ENCODE peak calls at places on chromosomes 11 and 22, in four cellular contexts. T, S, K and L are unnamed samples.

GRCh38 chr22:24107668-24108067 is 73.6 kb upstream of the SUSD2 start:
- DNase-seq in T (no peak), S (no peak), K (no peak), L (no peak)

GRCh38 chr11:47523491-47524199 is 29.3 kb downstream of the CELF1 start:
- DNase-seq in T (no peak), S (no peak), K (peak), L (no peak)

GRCh38 chr22:19822301-19823117 is 32.2 kb downstream of the GNB1L start:
- DNase-seq in T (peak), S (peak), K (no peak), L (peak)

GRCh38 chr11:74849525-74850391 is 99.1 kb downstream of the XRRA1 start:
- DNase-seq in T (no peak), S (peak), K (peak), L (no peak)

GRCh38 chr22:47045691-47046410 is 283.4 kb downstream of the TBC1D22A start:
- DNase-seq in T (no peak), S (no peak), K (no peak), L (no peak)

GRCh38 chr11:65060913-65061408 is 2.6 kb upstream of the NAALADL1 start:
- DNase-seq in T (no peak), S (peak), K (peak), L (no peak)

GRCh38 chr11:19767691-19768151 is 55.1 kb downstream of the NAV2 start:
- DNase-seq in T (no peak), S (no peak), K (no peak), L (no peak)

GRCh38 chr11:22389526-22390282 is 51.5 kb downstream of the SLC17A6 start:
- DNase-seq in T (no peak), S (no peak), K (no peak), L (no peak)

GRCh38 chr11:79932612-79933011 is 491.8 kb upstream of the TENM4 start:
- DNase-seq in T (no peak), S (no peak), K (no peak), L (no peak)

GRCh38 chr11:19734171-19734570 is 21.5 kb downstream of the NAV2 start:
- DNase-seq in T (no peak), S (no peak), K (no peak), L (no peak)

GRCh38 chr11:27390959-27391326 is 27.9 kb upstream of the CCDC34 start:
- DNase-seq in T (no peak), S (no peak), K (no peak), L (no peak)

GRCh38 chr11:8351223-8351622 is 87.5 kb upstream of the LMO1 start:
- DNase-seq in T (no peak), S (no peak), K (no peak), L (no peak)

GRCh38 chr11:121575250-121575962 is 122.6 kb upstream of the SORL1-AS1 start:
- DNase-seq in T (no peak), S (no peak), K (no peak), L (no peak)

GRCh38 chr11:105673089-105673488 is 63.2 kb downstream of the GRIA4 start:
- DNase-seq in T (no peak), S (peak), K (peak), L (no peak)

GRCh38 chr11:66418168-66418985 is 2.5 kb upstream of the NPAS4 start:
- DNase-seq in T (peak), S (peak), K (peak), L (no peak)

DNA sequence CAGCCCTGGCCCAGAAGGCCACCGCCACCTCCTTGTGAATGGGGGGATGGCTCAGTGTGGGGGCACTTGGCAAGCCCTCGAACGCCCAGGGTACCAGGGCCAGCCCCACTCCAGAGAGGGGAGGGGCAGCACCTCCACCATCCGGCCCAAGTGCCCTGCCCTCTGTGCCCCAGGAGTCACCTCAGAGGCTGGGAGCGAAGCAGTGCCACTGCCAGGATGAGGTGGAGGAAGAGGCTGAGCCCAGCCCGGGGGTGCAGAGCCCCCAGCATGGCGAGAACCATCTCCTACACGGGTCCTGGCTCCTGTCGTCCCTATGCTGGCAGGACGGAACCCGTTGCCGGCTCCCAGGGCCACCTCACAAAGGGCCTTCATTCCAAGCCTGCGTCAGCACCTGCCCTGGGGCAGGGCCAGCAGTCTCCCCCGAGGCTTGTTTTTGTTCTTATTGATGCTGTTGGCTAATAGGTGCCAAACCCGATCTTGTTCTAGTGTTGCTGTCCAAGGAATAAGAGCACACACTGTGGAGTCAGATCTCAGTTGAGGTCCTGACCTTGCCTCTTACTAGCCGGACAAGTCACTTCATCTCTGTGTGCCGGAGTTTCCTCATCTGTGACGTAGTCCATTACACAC is at the start of gene FREY1:
- DNase-seq in T (no peak), S (no peak), K (no peak), L (no peak)
- TF ChIP-seq POLR2A in T (peak), S (no peak), K (no peak), L (peak)

GRCh38 chr11:57475191-57475590 is 14.9 kb downstream of the RTN4RL2 start:
- DNase-seq in T (no peak), S (no peak), K (no peak), L (no peak)

GRCh38 chr11:57473208-57473930 is 13.0 kb downstream of the RTN4RL2 start:
- DNase-seq in T (no peak), S (no peak), K (no peak), L (no peak)

GRCh38 chr11:57475671-57476222 is 15.4 kb downstream of the RTN4RL2 start:
- DNase-seq in T (no peak), S (no peak), K (no peak), L (no peak)

GRCh38 chr11:57474751-57475115 is 14.4 kb downstream of the RTN4RL2 start:
- DNase-seq in T (no peak), S (no peak), K (no peak), L (no peak)

GRCh38 chr11:57474017-57474750 is 13.9 kb downstream of the RTN4RL2 start:
- DNase-seq in T (no peak), S (no peak), K (no peak), L (no peak)
- TF ChIP-seq POLR2AphosphoS5 in T (no peak), S (no peak), K (no peak), L (no peak)

GRCh38 chr22:42908082-42908746 is 51.1 kb upstream of the ARFGAP3 start:
- DNase-seq in T (no peak), S (no peak), K (no peak), L (no peak)
- TF ChIP-seq TAF1 in T (no peak), S (no peak), K (no peak), L (no peak)

DNA sequence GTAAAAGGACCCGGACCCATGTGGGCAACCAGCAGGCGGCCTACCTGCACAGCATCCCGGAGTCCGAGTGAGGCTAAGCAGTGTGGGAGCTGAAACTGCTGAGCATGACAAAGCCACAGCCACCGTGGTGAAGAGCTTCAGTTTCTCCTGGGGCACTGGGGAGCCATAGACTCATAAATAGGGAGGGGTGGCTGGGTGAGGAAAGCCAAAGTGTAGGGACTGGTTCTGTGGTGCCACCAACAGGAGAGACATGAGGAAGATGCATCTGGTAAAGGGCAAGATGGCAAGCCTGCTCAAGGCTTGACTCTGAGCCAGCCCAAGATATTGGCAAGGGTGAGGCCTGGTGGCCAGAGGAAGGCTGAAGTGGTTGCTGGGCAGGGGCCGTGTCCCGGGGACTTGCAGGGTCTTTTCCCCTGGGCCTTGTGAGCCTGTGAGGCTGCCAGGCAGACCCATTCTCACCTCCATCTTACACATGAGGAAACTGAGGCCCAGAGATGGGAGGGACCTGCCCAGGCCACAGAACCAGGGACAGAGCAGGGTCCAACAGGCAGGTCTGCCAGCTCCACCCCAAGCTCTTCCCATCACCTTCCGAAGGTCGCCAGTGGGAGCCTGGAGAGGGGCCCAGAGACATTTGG is 30.4 kb downstream of the CYTH4 start:
- DNase-seq in T (no peak), S (no peak), K (no peak), L (no peak)
- TF ChIP-seq POLR2A in T (no peak), S (no peak), K (no peak), L (no peak)

DNA sequence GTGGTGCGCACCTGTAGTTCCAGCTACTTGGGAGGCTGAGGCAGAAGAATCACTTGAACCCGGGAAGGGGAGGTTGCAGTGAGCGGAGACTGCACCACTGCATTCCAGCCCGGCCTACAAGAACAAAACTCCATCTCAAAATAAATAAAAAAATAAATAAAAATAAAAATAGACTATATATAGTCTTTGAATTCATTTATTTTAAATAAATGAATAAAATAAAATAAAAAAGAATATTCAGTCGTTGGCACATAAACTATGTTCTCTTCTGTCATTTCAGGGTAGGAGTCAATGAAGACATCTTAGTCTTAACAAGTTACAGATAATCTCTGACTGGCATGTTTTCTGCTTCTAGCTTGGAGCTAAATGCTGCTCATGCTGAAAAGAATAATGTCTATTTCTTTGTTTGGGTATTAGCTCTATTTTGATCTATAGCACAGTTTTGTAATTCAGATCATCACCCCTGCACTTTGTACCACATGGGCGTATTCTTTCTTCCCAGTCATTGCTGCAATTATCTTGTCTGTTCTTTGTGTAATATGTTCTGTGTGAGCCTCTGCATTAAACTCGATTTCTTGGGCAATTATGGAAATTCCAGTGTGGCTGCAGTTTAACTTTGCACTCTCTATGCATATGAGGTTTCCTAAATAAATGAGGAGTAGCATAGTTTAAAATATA is 1.5 kb upstream of the MS4A14 start:
- DNase-seq in T (no peak), S (no peak), K (no peak), L (no peak)
- TF ChIP-seq POLR2AphosphoS5 in T (no peak), S (no peak), K (no peak), L (no peak)